ENCODE peak calls at places on chromosomes 6 and 20, in six cellular contexts. A is IMR-90; Z is MM.1S; F is right cardiac atrium; J is CD8-positive, alpha-beta T cell; M is CD4-positive, CD25-positive, alpha-beta regulatory T cell. S is an unnamed sample.

GRCh38 chr6:167925011-167925410 is 72.5 kb upstream of the KIF25 start:
- DNase-seq in A (peak; percentile 51), J (no peak), Z (no peak), F (no peak), M (no peak), S (no peak)

GRCh38 chr20:62466071-62466760 is 9.6 kb downstream of the GATA5 start:
- DNase-seq in M (no peak), F (no peak), Z (no peak), J (no peak), A (no peak), S (no peak)

GRCh38 chr20:62785381-62785780 is 10.9 kb upstream of the MRGBP start:
- DNase-seq in J (no peak), F (no peak), M (no peak), Z (no peak), A (no peak), S (no peak)

GRCh38 chr20:49754596-49754995 is 40.9 kb upstream of the B4GALT5 start:
- DNase-seq in J (no peak), Z (no peak), F (no peak), A (no peak), M (no peak), S (no peak)

GRCh38 chr6:170114956-170115855 is 175.7 kb downstream of the DLL1 start:
- DNase-seq in M (no peak), A (no peak), F (peak; percentile 73), J (no peak), Z (no peak), S (no peak)

GRCh38 chr6:166343157-166343502 is 785 bp upstream of the SFT2D1 start:
- DNase-seq in Z (no peak), J (no peak), M (no peak), F (no peak), A (no peak), S (no peak)

GRCh38 chr20:51195419-51195901 is 172.6 kb upstream of the KCNG1 start:
- DNase-seq in M (no peak), F (no peak), J (no peak), Z (no peak), A (peak; percentile 56), S (no peak)

GRCh38 chr6:95784869-95785268 is 207.5 kb downstream of the MANEA start:
- DNase-seq in A (no peak), J (no peak), F (no peak), M (no peak), Z (peak; percentile 67), S (no peak)

GRCh38 chr20:22974354-22974753 is 60.8 kb upstream of the SSTR4 start:
- DNase-seq in M (no peak), Z (no peak), J (no peak), F (no peak), A (no peak), S (no peak)

GRCh38 chr6:159110013-159110412 is 59.2 kb upstream of the FNDC1 start:
- DNase-seq in M (peak; percentile 60), J (no peak), F (no peak), Z (no peak), A (peak; percentile 38), S (peak; percentile 54)

GRCh38 chr20:37345339-37346231 is at the start of gene SRC:
- DNase-seq in A (peak; percentile 60), J (no peak), M (peak; percentile 20), Z (no peak), F (peak; percentile 94), S (peak; percentile 80)

GRCh38 chr6:147106759-147107401 is 97.3 kb upstream of the STXBP5 start:
- DNase-seq in Z (no peak), J (no peak), F (no peak), M (no peak), A (peak; percentile 83), S (no peak)

GRCh38 chr6:158713469-158713868 is 63.6 kb downstream of the SYTL3 start:
- DNase-seq in J (no peak), Z (no peak), A (no peak), M (no peak), F (no peak), S (no peak)

GRCh38 chr6:13263669-13264068 is 64.7 kb downstream of the TBC1D7 start:
- DNase-seq in A (no peak), J (no peak), F (no peak), Z (no peak), M (no peak), S (no peak)

GRCh38 chr6:111985202-111985731 is 68.6 kb upstream of the CCN6 start:
- DNase-seq in J (no peak), M (peak; percentile 51), A (peak; percentile 96), Z (no peak), F (no peak), S (peak; percentile 21)

GRCh38 chr6:39050453-39051112 is 2.0 kb downstream of the GLP1R start:
- DNase-seq in A (no peak), J (no peak), Z (no peak), F (no peak), M (no peak), S (no peak)

GRCh38 chr20:44302026-44302669 is 8.9 kb downstream of the FITM2 start:
- DNase-seq in M (no peak), Z (no peak), J (no peak), F (no peak), A (no peak), S (no peak)

GRCh38 chr6:3147914-3148757 is 9.2 kb downstream of the TUBB2A start:
- DNase-seq in M (no peak), F (no peak), A (no peak), J (no peak), Z (no peak), S (no peak)

GRCh38 chr6:108363113-108363512 is 68.3 kb downstream of the AFG1L start:
- DNase-seq in Z (no peak), F (no peak), J (no peak), A (no peak), M (no peak), S (no peak)

GRCh38 chr6:14889172-14889571 is 356.7 kb upstream of the JARID2 start:
- DNase-seq in J (no peak), M (no peak), A (peak; percentile 68), Z (no peak), F (no peak), S (no peak)

GRCh38 chr20:50594591-50595432 is 84.6 kb downstream of the PTPN1 start:
- DNase-seq in M (no peak), J (no peak), Z (no peak), F (peak; percentile 45), A (no peak), S (no peak)

GRCh38 chr20:48631114-48632016 is 196.4 kb downstream of the PREX1 start:
- DNase-seq in F (no peak), J (no peak), M (no peak), Z (no peak), A (peak; percentile 24), S (no peak)

GRCh38 chr6:44269168-44269920 is 906 bp upstream of the TMEM151B start:
- DNase-seq in A (no peak), M (no peak), Z (no peak), J (no peak), F (no peak), S (no peak)

GRCh38 chr20:34452281-34452982 is 63.8 kb upstream of the DYNLRB1 start:
- DNase-seq in F (no peak), J (no peak), M (no peak), Z (no peak), A (peak; percentile 57), S (no peak)
- H3K27ac ChIP-seq in F (no peak overlapping the region), J (no peak overlapping the region), M (no peak overlapping the region), Z (no peak overlapping the region), A (no peak overlapping the region), S (no peak overlapping the region)

DNA sequence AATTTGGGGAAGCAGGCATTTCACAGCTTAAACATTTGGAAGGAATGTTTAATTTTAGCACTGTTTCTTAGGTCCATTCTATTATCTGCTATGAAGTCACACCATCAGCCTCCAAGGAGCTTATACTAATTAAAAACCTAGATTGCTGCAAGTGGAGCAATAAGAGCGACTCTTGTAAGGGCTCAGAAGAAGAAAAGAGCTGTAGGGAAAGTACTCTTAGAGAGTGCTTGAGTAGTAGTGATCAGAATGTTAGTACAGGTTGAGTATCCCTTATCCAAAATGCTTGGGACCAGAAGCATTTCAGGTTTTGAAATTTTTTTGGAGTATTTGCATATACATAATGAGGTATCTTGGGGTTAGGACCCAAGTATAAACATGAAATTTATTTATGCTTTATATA is 285.3 kb downstream of the UBE3D start:
- DNase-seq in M (no peak), Z (no peak), F (no peak), J (no peak), A (no peak), S (no peak)
- H3K4me3 ChIP-seq in M (no peak overlapping the region), Z (no peak overlapping the region), F (no peak overlapping the region), J (no peak overlapping the region), A (no peak overlapping the region), S (no peak overlapping the region)

GRCh38 chr6:118875672-118876071 is 18.3 kb upstream of the ASF1A start:
- DNase-seq in A (no peak), F (no peak), M (no peak), Z (no peak), J (no peak), S (no peak)
- H3K27ac ChIP-seq in A (no peak overlapping the region), F (no peak overlapping the region), M (no peak overlapping the region), Z (no peak overlapping the region), J (no peak overlapping the region), S (no peak overlapping the region)

GRCh38 chr6:131910219-131910589 is 41.0 kb downstream of the CCN2 start:
- DNase-seq in J (no peak), Z (no peak), A (no peak), M (no peak), F (no peak), S (no peak)
- H3K4me3 ChIP-seq in J (no peak overlapping the region), Z (no peak overlapping the region), A (no peak overlapping the region), M (no peak overlapping the region), F (no peak overlapping the region), S (no peak overlapping the region)

GRCh38 chr6:136014454-136015421 is 163.2 kb downstream of the PDE7B start:
- DNase-seq in A (peak; percentile 100), F (peak; percentile 58), M (no peak), J (no peak), Z (no peak), S (no peak)

GRCh38 chr6:136012198-136012884 is 160.8 kb downstream of the PDE7B start:
- DNase-seq in M (no peak), J (no peak), Z (no peak), F (no peak), A (peak; percentile 94), S (no peak)

GRCh38 chr6:136015531-136015930 is 164.0 kb downstream of the PDE7B start:
- DNase-seq in A (peak; percentile 55), F (no peak), M (no peak), Z (no peak), J (no peak), S (no peak)

GRCh38 chr6:136011475-136011874 is 160.0 kb downstream of the PDE7B start:
- DNase-seq in J (no peak), M (no peak), F (no peak), Z (no peak), A (peak; percentile 48), S (no peak)

DNA sequence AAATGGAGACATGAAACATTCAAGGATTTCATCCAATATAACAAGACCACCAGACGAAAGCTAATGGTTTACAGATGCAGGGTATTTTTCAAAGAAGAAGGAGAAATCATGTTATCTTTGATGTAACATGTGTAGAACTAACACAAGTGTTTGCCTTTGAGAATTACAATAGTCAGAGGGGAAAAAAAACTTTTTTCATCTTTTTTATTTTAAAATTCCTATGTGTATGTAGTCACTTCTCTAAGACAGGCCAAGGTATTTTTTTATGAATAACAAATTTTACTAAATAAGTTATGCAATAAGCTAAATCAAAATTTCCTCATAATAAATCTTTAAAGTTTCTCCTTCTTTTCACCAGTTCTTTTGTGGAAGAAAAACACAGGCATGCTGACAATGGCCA is 161.4 kb downstream of the PDE7B start:
- DNase-seq in J (no peak), Z (no peak), M (no peak), A (peak; percentile 42), F (no peak), S (no peak)
- H3K27ac ChIP-seq in J (no peak overlapping the region), Z (no peak overlapping the region), M (no peak overlapping the region), A (peak overlapping the region; percentile 99), F (no peak overlapping the region), S (no peak overlapping the region)

S was measured in DND-41.